ENCODE peak calls at places on chromosomes 6 and 20, in five cellular contexts. One of them, this sample, is unnamed.

GRCh38 chr6:89895273-89895874 is 1.1 kb downstream of the GJA10 start:
- DNase-seq in spleen: no peak
- DNase-seq in nephron progenitor cell: peak
- DNase-seq in stimulated activated naive CD8-positive, alpha-beta T cell treated with anti-CD3 and anti-CD28 coated beads, Interleukin-15, Interleukin-2, amounts not matched to agents 100 U/mL and 50 U/mL, for 24 hours: peak
- DNase-seq in naive thymus-derived CD8-positive, alpha-beta T cell: no peak
- DNase-seq in this sample: peak

GRCh38 chr20:13238001-13238653 is 17.1 kb downstream of the ISM1 start:
- DNase-seq in naive thymus-derived CD8-positive, alpha-beta T cell: no peak
- DNase-seq in spleen: no peak
- DNase-seq in stimulated activated naive CD8-positive, alpha-beta T cell treated with anti-CD3 and anti-CD28 coated beads, Interleukin-15, Interleukin-2, amounts not matched to agents 100 U/mL and 50 U/mL, for 24 hours: no peak
- DNase-seq in nephron progenitor cell: no peak
- DNase-seq in this sample: no peak

GRCh38 chr6:150006961-150007464 is 18.3 kb downstream of the RAET1L start:
- DNase-seq in spleen: peak
- DNase-seq in nephron progenitor cell: peak
- DNase-seq in stimulated activated naive CD8-positive, alpha-beta T cell treated with anti-CD3 and anti-CD28 coated beads, Interleukin-15, Interleukin-2, amounts not matched to agents 100 U/mL and 50 U/mL, for 24 hours: peak
- DNase-seq in naive thymus-derived CD8-positive, alpha-beta T cell: peak
- DNase-seq in this sample: no peak

GRCh38 chr20:25695532-25696383 is 895 bp downstream of the ZNF337 start:
- DNase-seq in naive thymus-derived CD8-positive, alpha-beta T cell: no peak
- DNase-seq in spleen: no peak
- DNase-seq in nephron progenitor cell: no peak
- DNase-seq in stimulated activated naive CD8-positive, alpha-beta T cell treated with anti-CD3 and anti-CD28 coated beads, Interleukin-15, Interleukin-2, amounts not matched to agents 100 U/mL and 50 U/mL, for 24 hours: no peak
- DNase-seq in this sample: no peak

GRCh38 chr20:63540417-63541186 is 3.4 kb upstream of the PTK6 start:
- DNase-seq in nephron progenitor cell: no peak
- DNase-seq in stimulated activated naive CD8-positive, alpha-beta T cell treated with anti-CD3 and anti-CD28 coated beads, Interleukin-15, Interleukin-2, amounts not matched to agents 100 U/mL and 50 U/mL, for 24 hours: peak
- DNase-seq in naive thymus-derived CD8-positive, alpha-beta T cell: no peak
- DNase-seq in spleen: no peak
- DNase-seq in this sample: no peak

GRCh38 chr6:18585032-18585573 is 198.0 kb downstream of the RNF144B start:
- DNase-seq in stimulated activated naive CD8-positive, alpha-beta T cell treated with anti-CD3 and anti-CD28 coated beads, Interleukin-15, Interleukin-2, amounts not matched to agents 100 U/mL and 50 U/mL, for 24 hours: no peak
- DNase-seq in nephron progenitor cell: no peak
- DNase-seq in naive thymus-derived CD8-positive, alpha-beta T cell: no peak
- DNase-seq in spleen: no peak
- DNase-seq in this sample: no peak

GRCh38 chr6:165055231-165055630 is 254.2 kb downstream of the C6orf118 start:
- DNase-seq in stimulated activated naive CD8-positive, alpha-beta T cell treated with anti-CD3 and anti-CD28 coated beads, Interleukin-15, Interleukin-2, amounts not matched to agents 100 U/mL and 50 U/mL, for 24 hours: no peak
- DNase-seq in spleen: no peak
- DNase-seq in nephron progenitor cell: no peak
- DNase-seq in naive thymus-derived CD8-positive, alpha-beta T cell: no peak
- DNase-seq in this sample: no peak

GRCh38 chr20:45056473-45057148 is 44.3 kb downstream of the KCNS1 start:
- DNase-seq in stimulated activated naive CD8-positive, alpha-beta T cell treated with anti-CD3 and anti-CD28 coated beads, Interleukin-15, Interleukin-2, amounts not matched to agents 100 U/mL and 50 U/mL, for 24 hours: no peak
- DNase-seq in spleen: no peak
- DNase-seq in naive thymus-derived CD8-positive, alpha-beta T cell: no peak
- DNase-seq in nephron progenitor cell: no peak
- DNase-seq in this sample: no peak

GRCh38 chr6:169986848-169987498 is 235.6 kb downstream of the ERMARD start:
- DNase-seq in nephron progenitor cell: no peak
- DNase-seq in spleen: peak
- DNase-seq in stimulated activated naive CD8-positive, alpha-beta T cell treated with anti-CD3 and anti-CD28 coated beads, Interleukin-15, Interleukin-2, amounts not matched to agents 100 U/mL and 50 U/mL, for 24 hours: no peak
- DNase-seq in naive thymus-derived CD8-positive, alpha-beta T cell: no peak
- DNase-seq in this sample: no peak

GRCh38 chr6:2450546-2450945 is 205.1 kb upstream of the GMDS start:
- DNase-seq in stimulated activated naive CD8-positive, alpha-beta T cell treated with anti-CD3 and anti-CD28 coated beads, Interleukin-15, Interleukin-2, amounts not matched to agents 100 U/mL and 50 U/mL, for 24 hours: no peak
- DNase-seq in nephron progenitor cell: no peak
- DNase-seq in spleen: no peak
- DNase-seq in naive thymus-derived CD8-positive, alpha-beta T cell: no peak
- DNase-seq in this sample: no peak

GRCh38 chr20:60762386-60762785 is 489.7 kb upstream of the CDH4 start:
- DNase-seq in nephron progenitor cell: no peak
- DNase-seq in stimulated activated naive CD8-positive, alpha-beta T cell treated with anti-CD3 and anti-CD28 coated beads, Interleukin-15, Interleukin-2, amounts not matched to agents 100 U/mL and 50 U/mL, for 24 hours: no peak
- DNase-seq in naive thymus-derived CD8-positive, alpha-beta T cell: no peak
- DNase-seq in spleen: no peak
- DNase-seq in this sample: no peak

GRCh38 chr6:41505084-41506049 is 40.8 kb upstream of the FOXP4 start:
- DNase-seq in nephron progenitor cell: peak
- DNase-seq in naive thymus-derived CD8-positive, alpha-beta T cell: no peak
- DNase-seq in spleen: peak
- DNase-seq in stimulated activated naive CD8-positive, alpha-beta T cell treated with anti-CD3 and anti-CD28 coated beads, Interleukin-15, Interleukin-2, amounts not matched to agents 100 U/mL and 50 U/mL, for 24 hours: peak
- DNase-seq in this sample: no peak

GRCh38 chr6:155275808-155276480 is 12.1 kb downstream of the CLDN20 start:
- DNase-seq in nephron progenitor cell: no peak
- DNase-seq in naive thymus-derived CD8-positive, alpha-beta T cell: no peak
- DNase-seq in spleen: no peak
- DNase-seq in stimulated activated naive CD8-positive, alpha-beta T cell treated with anti-CD3 and anti-CD28 coated beads, Interleukin-15, Interleukin-2, amounts not matched to agents 100 U/mL and 50 U/mL, for 24 hours: no peak
- DNase-seq in this sample: no peak

GRCh38 chr20:49478754-49479689 is 3.4 kb downstream of the KCNB1 start:
- DNase-seq in naive thymus-derived CD8-positive, alpha-beta T cell: no peak
- DNase-seq in nephron progenitor cell: no peak
- DNase-seq in stimulated activated naive CD8-positive, alpha-beta T cell treated with anti-CD3 and anti-CD28 coated beads, Interleukin-15, Interleukin-2, amounts not matched to agents 100 U/mL and 50 U/mL, for 24 hours: no peak
- DNase-seq in spleen: no peak
- DNase-seq in this sample: no peak

GRCh38 chr6:170128346-170128745 is 162.5 kb downstream of the DLL1 start:
- DNase-seq in nephron progenitor cell: no peak
- DNase-seq in naive thymus-derived CD8-positive, alpha-beta T cell: no peak
- DNase-seq in spleen: peak
- DNase-seq in stimulated activated naive CD8-positive, alpha-beta T cell treated with anti-CD3 and anti-CD28 coated beads, Interleukin-15, Interleukin-2, amounts not matched to agents 100 U/mL and 50 U/mL, for 24 hours: no peak
- DNase-seq in this sample: no peak

GRCh38 chr20:13029687-13030510 is 21.1 kb downstream of the SPTLC3 start:
- DNase-seq in naive thymus-derived CD8-positive, alpha-beta T cell: no peak
- DNase-seq in stimulated activated naive CD8-positive, alpha-beta T cell treated with anti-CD3 and anti-CD28 coated beads, Interleukin-15, Interleukin-2, amounts not matched to agents 100 U/mL and 50 U/mL, for 24 hours: no peak
- DNase-seq in spleen: no peak
- DNase-seq in nephron progenitor cell: no peak
- DNase-seq in this sample: peak

GRCh38 chr6:156776470-156776840 is 723 bp upstream of the ARID1B start:
- DNase-seq in spleen: no peak
- DNase-seq in nephron progenitor cell: no peak
- DNase-seq in stimulated activated naive CD8-positive, alpha-beta T cell treated with anti-CD3 and anti-CD28 coated beads, Interleukin-15, Interleukin-2, amounts not matched to agents 100 U/mL and 50 U/mL, for 24 hours: no peak
- DNase-seq in naive thymus-derived CD8-positive, alpha-beta T cell: peak
- DNase-seq in this sample: no peak

GRCh38 chr6:21341910-21342309 is 251.6 kb upstream of the SOX4 start:
- DNase-seq in nephron progenitor cell: no peak
- DNase-seq in stimulated activated naive CD8-positive, alpha-beta T cell treated with anti-CD3 and anti-CD28 coated beads, Interleukin-15, Interleukin-2, amounts not matched to agents 100 U/mL and 50 U/mL, for 24 hours: no peak
- DNase-seq in spleen: no peak
- DNase-seq in naive thymus-derived CD8-positive, alpha-beta T cell: no peak
- DNase-seq in this sample: no peak

GRCh38 chr20:34834459-34834893 is 9.0 kb upstream of the NCOA6 start:
- DNase-seq in spleen: no peak
- DNase-seq in nephron progenitor cell: no peak
- DNase-seq in naive thymus-derived CD8-positive, alpha-beta T cell: peak
- DNase-seq in stimulated activated naive CD8-positive, alpha-beta T cell treated with anti-CD3 and anti-CD28 coated beads, Interleukin-15, Interleukin-2, amounts not matched to agents 100 U/mL and 50 U/mL, for 24 hours: no peak
- DNase-seq in this sample: no peak

GRCh38 chr6:31074406-31074805 is 38.0 kb downstream of the C6orf15 start:
- DNase-seq in stimulated activated naive CD8-positive, alpha-beta T cell treated with anti-CD3 and anti-CD28 coated beads, Interleukin-15, Interleukin-2, amounts not matched to agents 100 U/mL and 50 U/mL, for 24 hours: no peak
- DNase-seq in nephron progenitor cell: no peak
- DNase-seq in spleen: no peak
- DNase-seq in naive thymus-derived CD8-positive, alpha-beta T cell: no peak
- DNase-seq in this sample: no peak

This sample was measured in Caco-2.